ENCODE peak calls at places on chromosomes 3 and 15, in six cellular contexts. One of them, this sample, is unnamed.
A peak's percentile ranks its signal among the peaks of the same experiment; 100 is the strongest.

GRCh38 chr3:128555098-128555825 is 62.3 kb upstream of the GATA2 start:
- ATAC-seq in lung: peak; percentile 27
- ATAC-seq in left lung: peak; percentile 61
- ATAC-seq in IMR-90: peak; percentile 38
- ATAC-seq in lower lobe of right lung: peak; percentile 75
- ATAC-seq in CD8-positive, alpha-beta T cell: no peak
- ATAC-seq in this sample: peak; percentile 80

GRCh38 chr15:39588531-39589192 is 7.8 kb downstream of the THBS1 start:
- ATAC-seq in lower lobe of right lung: no peak
- ATAC-seq in left lung: no peak
- ATAC-seq in CD8-positive, alpha-beta T cell: no peak
- ATAC-seq in lung: no peak
- ATAC-seq in IMR-90: no peak
- ATAC-seq in this sample: no peak

GRCh38 chr3:190739726-190740230 is 122.7 kb downstream of the GMNC start:
- ATAC-seq in left lung: no peak
- ATAC-seq in lung: no peak
- ATAC-seq in CD8-positive, alpha-beta T cell: no peak
- ATAC-seq in lower lobe of right lung: no peak
- ATAC-seq in IMR-90: no peak
- ATAC-seq in this sample: no peak

GRCh38 chr15:33098082-33099058 is 96.1 kb downstream of the FMN1 start:
- ATAC-seq in CD8-positive, alpha-beta T cell: no peak
- ATAC-seq in lung: no peak
- ATAC-seq in lower lobe of right lung: no peak
- ATAC-seq in left lung: no peak
- ATAC-seq in IMR-90: peak; percentile 92
- ATAC-seq in this sample: no peak

GRCh38 chr3:30112904-30113484 is 493.4 kb upstream of the TGFBR2 start:
- ATAC-seq in IMR-90: peak; percentile 78
- ATAC-seq in left lung: peak; percentile 63
- ATAC-seq in lung: no peak
- ATAC-seq in lower lobe of right lung: no peak
- ATAC-seq in CD8-positive, alpha-beta T cell: no peak
- ATAC-seq in this sample: peak; percentile 28

GRCh38 chr15:70437882-70438331 is 325.5 kb downstream of the UACA start:
- ATAC-seq in lower lobe of right lung: no peak
- ATAC-seq in CD8-positive, alpha-beta T cell: no peak
- ATAC-seq in IMR-90: no peak
- ATAC-seq in left lung: no peak
- ATAC-seq in lung: no peak
- ATAC-seq in this sample: no peak

GRCh38 chr3:181212271-181212670 is 222.7 kb upstream of the DNAJC19 start:
- ATAC-seq in CD8-positive, alpha-beta T cell: no peak
- ATAC-seq in left lung: no peak
- ATAC-seq in IMR-90: no peak
- ATAC-seq in lower lobe of right lung: no peak
- ATAC-seq in lung: no peak
- ATAC-seq in this sample: no peak

GRCh38 chr15:28273468-28273867 is 48.5 kb downstream of the HERC2 start:
- ATAC-seq in left lung: no peak
- ATAC-seq in CD8-positive, alpha-beta T cell: no peak
- ATAC-seq in lower lobe of right lung: no peak
- ATAC-seq in IMR-90: peak; percentile 89
- ATAC-seq in lung: no peak
- ATAC-seq in this sample: no peak

GRCh38 chr15:67178569-67179210 is 75.8 kb downstream of the AAGAB start:
- ATAC-seq in left lung: peak; percentile 43
- ATAC-seq in lung: no peak
- ATAC-seq in lower lobe of right lung: peak; percentile 71
- ATAC-seq in CD8-positive, alpha-beta T cell: no peak
- ATAC-seq in IMR-90: peak; percentile 74
- ATAC-seq in this sample: peak; percentile 69

GRCh38 chr3:160427832-160428424 is 21.7 kb downstream of the TRIM59 start:
- ATAC-seq in left lung: no peak
- ATAC-seq in IMR-90: no peak
- ATAC-seq in lower lobe of right lung: no peak
- ATAC-seq in CD8-positive, alpha-beta T cell: no peak
- ATAC-seq in lung: no peak
- ATAC-seq in this sample: no peak

GRCh38 chr15:55532944-55533343 is 24.9 kb upstream of the DNAAF4 start:
- ATAC-seq in CD8-positive, alpha-beta T cell: no peak
- ATAC-seq in left lung: no peak
- ATAC-seq in lung: no peak
- ATAC-seq in lower lobe of right lung: no peak
- ATAC-seq in IMR-90: no peak
- ATAC-seq in this sample: no peak

GRCh38 chr3:77147836-77148578 is 108.1 kb downstream of the ROBO2 start:
- ATAC-seq in CD8-positive, alpha-beta T cell: no peak
- ATAC-seq in lower lobe of right lung: no peak
- ATAC-seq in IMR-90: no peak
- ATAC-seq in left lung: no peak
- ATAC-seq in lung: no peak
- ATAC-seq in this sample: no peak

GRCh38 chr3:16897254-16897926 is 12.6 kb downstream of the PLCL2 start:
- ATAC-seq in CD8-positive, alpha-beta T cell: peak; percentile 85
- ATAC-seq in lower lobe of right lung: no peak
- ATAC-seq in IMR-90: no peak
- ATAC-seq in left lung: no peak
- ATAC-seq in lung: no peak
- ATAC-seq in this sample: no peak

GRCh38 chr3:111070772-111071256 is 802 bp upstream of the NECTIN3 start:
- ATAC-seq in CD8-positive, alpha-beta T cell: no peak
- ATAC-seq in IMR-90: peak; percentile 0
- ATAC-seq in left lung: peak; percentile 0
- ATAC-seq in lung: peak; percentile 17
- ATAC-seq in lower lobe of right lung: peak; percentile 67
- ATAC-seq in this sample: peak; percentile 56

GRCh38 chr15:93382196-93382820 is 293.3 kb upstream of the RGMA start:
- ATAC-seq in CD8-positive, alpha-beta T cell: no peak
- ATAC-seq in lung: no peak
- ATAC-seq in left lung: no peak
- ATAC-seq in IMR-90: no peak
- ATAC-seq in lower lobe of right lung: no peak
- ATAC-seq in this sample: no peak

GRCh38 chr15:83920115-83920514 is 266.2 kb downstream of the ADAMTSL3 start:
- ATAC-seq in lung: no peak
- ATAC-seq in CD8-positive, alpha-beta T cell: no peak
- ATAC-seq in left lung: no peak
- ATAC-seq in lower lobe of right lung: no peak
- ATAC-seq in IMR-90: no peak
- ATAC-seq in this sample: no peak

GRCh38 chr3:129676985-129677384 is 70.5 kb upstream of the PLXND1 start:
- ATAC-seq in left lung: no peak
- ATAC-seq in lung: no peak
- ATAC-seq in IMR-90: no peak
- ATAC-seq in lower lobe of right lung: no peak
- ATAC-seq in CD8-positive, alpha-beta T cell: no peak
- ATAC-seq in this sample: no peak

GRCh38 chr3:173841334-173841733 is 443.8 kb downstream of the NLGN1 start:
- ATAC-seq in CD8-positive, alpha-beta T cell: no peak
- ATAC-seq in IMR-90: no peak
- ATAC-seq in left lung: no peak
- ATAC-seq in lower lobe of right lung: no peak
- ATAC-seq in lung: no peak
- ATAC-seq in this sample: no peak

GRCh38 chr3:167735233-167736107 is at the start of gene SERPINI1:
- ATAC-seq in left lung: peak; percentile 89
- ATAC-seq in lower lobe of right lung: peak; percentile 91
- ATAC-seq in CD8-positive, alpha-beta T cell: peak; percentile 35
- ATAC-seq in IMR-90: peak; percentile 83
- ATAC-seq in lung: peak; percentile 85
- ATAC-seq in this sample: peak; percentile 87

GRCh38 chr3:167738037-167738436 is 2.5 kb downstream of the SERPINI1 start:
- ATAC-seq in CD8-positive, alpha-beta T cell: no peak
- ATAC-seq in IMR-90: no peak
- ATAC-seq in lung: no peak
- ATAC-seq in lower lobe of right lung: no peak
- ATAC-seq in left lung: no peak
- ATAC-seq in this sample: no peak

GRCh38 chr3:167734498-167735232 is at the start of gene PDCD10:
- ATAC-seq in lower lobe of right lung: peak; percentile 96
- ATAC-seq in lung: peak; percentile 95
- ATAC-seq in CD8-positive, alpha-beta T cell: peak; percentile 85
- ATAC-seq in IMR-90: peak; percentile 92
- ATAC-seq in left lung: peak; percentile 95
- ATAC-seq in this sample: peak; percentile 96

GRCh38 chr3:167736997-167737396 is 1.5 kb downstream of the SERPINI1 start:
- ATAC-seq in IMR-90: no peak
- ATAC-seq in lung: no peak
- ATAC-seq in lower lobe of right lung: no peak
- ATAC-seq in CD8-positive, alpha-beta T cell: no peak
- ATAC-seq in left lung: no peak
- ATAC-seq in this sample: no peak

GRCh38 chr3:167736264-167736787 is 805 bp downstream of the SERPINI1 start:
- ATAC-seq in lower lobe of right lung: no peak
- ATAC-seq in lung: no peak
- ATAC-seq in CD8-positive, alpha-beta T cell: no peak
- ATAC-seq in IMR-90: no peak
- ATAC-seq in left lung: no peak
- ATAC-seq in this sample: no peak
- H3K4me1 ChIP-seq in lower lobe of right lung: peaks cover 15% of the 10 kb centered on the region
- H3K4me1 ChIP-seq in lung: peaks cover 14% of the 10 kb centered on the region
- H3K4me1 ChIP-seq in CD8-positive, alpha-beta T cell: peaks cover 32% of the 10 kb centered on the region
- H3K4me1 ChIP-seq in IMR-90: no peaks in the 10 kb centered on the region
- H3K4me1 ChIP-seq in left lung: peaks cover 39% of the 10 kb centered on the region
- H3K4me1 ChIP-seq in this sample: peaks cover 40% of the 10 kb centered on the region

GRCh38 chr3:112653881-112654300 is 12.9 kb upstream of the CCDC80 start:
- ATAC-seq in IMR-90: peak; percentile 87
- ATAC-seq in CD8-positive, alpha-beta T cell: no peak
- ATAC-seq in lung: peak; percentile 48
- ATAC-seq in left lung: peak; percentile 72
- ATAC-seq in lower lobe of right lung: peak; percentile 79
- ATAC-seq in this sample: peak; percentile 86
- H3K27ac ChIP-seq in IMR-90: peak overlapping the region; percentile 80
- H3K27ac ChIP-seq in CD8-positive, alpha-beta T cell: no peak overlapping the region
- H3K27ac ChIP-seq in lung: peak overlapping the region; percentile 56
- H3K27ac ChIP-seq in left lung: no peak overlapping the region
- H3K27ac ChIP-seq in lower lobe of right lung: no peak overlapping the region
- H3K27ac ChIP-seq in this sample: peak overlapping the region; percentile 44

GRCh38 chr3:152436707-152437615 is 168.2 kb downstream of the MBNL1 start:
- ATAC-seq in lower lobe of right lung: no peak
- ATAC-seq in left lung: peak; percentile 28
- ATAC-seq in IMR-90: no peak
- ATAC-seq in lung: no peak
- ATAC-seq in CD8-positive, alpha-beta T cell: no peak
- ATAC-seq in this sample: no peak
- H3K4me1 ChIP-seq in lower lobe of right lung: peaks cover 29% of the 10 kb centered on the region
- H3K4me1 ChIP-seq in left lung: peaks cover 37% of the 10 kb centered on the region
- H3K4me1 ChIP-seq in IMR-90: no peaks in the 10 kb centered on the region
- H3K4me1 ChIP-seq in lung: peaks cover 5% of the 10 kb centered on the region
- H3K4me1 ChIP-seq in CD8-positive, alpha-beta T cell: peaks cover 35% of the 10 kb centered on the region
- H3K4me1 ChIP-seq in this sample: peaks cover 55% of the 10 kb centered on the region

DNA sequence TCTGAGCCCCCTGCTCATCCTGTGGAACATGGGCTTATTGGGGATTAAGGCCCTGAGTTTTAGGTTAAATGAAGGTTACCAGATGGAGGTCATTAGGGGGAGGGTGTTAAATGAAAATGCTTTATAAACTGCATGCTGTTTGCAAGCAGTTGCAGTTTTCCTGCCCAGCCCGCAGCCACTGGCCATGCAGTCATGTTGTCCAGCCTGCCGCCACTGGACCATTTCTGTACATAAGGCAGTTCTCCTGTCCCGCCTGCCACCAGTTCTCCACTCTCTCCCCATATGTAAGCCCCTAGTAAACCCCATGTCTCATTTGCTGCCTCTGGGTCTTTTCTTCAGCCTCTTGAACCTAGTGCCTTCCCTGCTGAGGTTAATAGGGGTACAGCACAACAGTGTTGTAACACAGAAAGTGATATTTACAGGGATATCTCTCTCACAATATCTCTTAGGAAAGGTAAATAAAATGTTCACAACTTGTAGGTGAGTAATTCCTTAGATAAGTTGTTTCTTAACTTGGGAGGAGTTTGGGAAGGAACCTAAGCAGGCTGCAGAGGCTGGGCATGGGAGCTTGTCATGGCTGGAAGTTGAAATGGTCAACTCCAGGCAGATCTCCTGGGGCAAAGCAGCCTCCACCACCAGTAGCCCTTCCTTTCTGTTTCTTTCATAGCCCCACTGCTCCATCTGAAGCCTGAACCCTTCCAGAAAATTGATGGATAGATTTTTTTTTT is 148.2 kb downstream of the CMSS1 start:
- ATAC-seq in lower lobe of right lung: no peak
- ATAC-seq in lung: peak; percentile 10
- ATAC-seq in left lung: no peak
- ATAC-seq in CD8-positive, alpha-beta T cell: no peak
- ATAC-seq in IMR-90: no peak
- ATAC-seq in this sample: no peak
- H3K27ac ChIP-seq in lower lobe of right lung: no peak overlapping the region
- H3K27ac ChIP-seq in lung: no peak overlapping the region
- H3K27ac ChIP-seq in left lung: no peak overlapping the region
- H3K27ac ChIP-seq in CD8-positive, alpha-beta T cell: no peak overlapping the region
- H3K27ac ChIP-seq in IMR-90: no peak overlapping the region
- H3K27ac ChIP-seq in this sample: peak overlapping the region; percentile 76

GRCh38 chr3:126347543-126348161 is 9.6 kb downstream of the KLF15 start:
- ATAC-seq in lower lobe of right lung: no peak
- ATAC-seq in left lung: no peak
- ATAC-seq in IMR-90: no peak
- ATAC-seq in CD8-positive, alpha-beta T cell: no peak
- ATAC-seq in lung: no peak
- ATAC-seq in this sample: peak; percentile 15

GRCh38 chr3:126346466-126346865 is 10.7 kb downstream of the KLF15 start:
- ATAC-seq in left lung: no peak
- ATAC-seq in CD8-positive, alpha-beta T cell: no peak
- ATAC-seq in lung: no peak
- ATAC-seq in lower lobe of right lung: no peak
- ATAC-seq in IMR-90: no peak
- ATAC-seq in this sample: no peak

GRCh38 chr3:126349611-126350501 is 7.4 kb downstream of the KLF15 start:
- ATAC-seq in IMR-90: no peak
- ATAC-seq in CD8-positive, alpha-beta T cell: no peak
- ATAC-seq in lower lobe of right lung: no peak
- ATAC-seq in left lung: peak; percentile 2
- ATAC-seq in lung: no peak
- ATAC-seq in this sample: no peak

GRCh38 chr3:126349071-126349470 is 8.1 kb downstream of the KLF15 start:
- ATAC-seq in left lung: no peak
- ATAC-seq in CD8-positive, alpha-beta T cell: no peak
- ATAC-seq in lung: no peak
- ATAC-seq in lower lobe of right lung: no peak
- ATAC-seq in IMR-90: no peak
- ATAC-seq in this sample: no peak

GRCh38 chr3:126348308-126348920 is 8.8 kb downstream of the KLF15 start:
- ATAC-seq in IMR-90: no peak
- ATAC-seq in CD8-positive, alpha-beta T cell: no peak
- ATAC-seq in lung: no peak
- ATAC-seq in lower lobe of right lung: no peak
- ATAC-seq in left lung: no peak
- ATAC-seq in this sample: no peak
- H3K4me1 ChIP-seq in IMR-90: no peaks in the 10 kb centered on the region
- H3K4me1 ChIP-seq in CD8-positive, alpha-beta T cell: no peaks in the 10 kb centered on the region
- H3K4me1 ChIP-seq in lung: no peaks in the 10 kb centered on the region
- H3K4me1 ChIP-seq in lower lobe of right lung: peaks cover 40% of the 10 kb centered on the region
- H3K4me1 ChIP-seq in left lung: peaks cover 16% of the 10 kb centered on the region
- H3K4me1 ChIP-seq in this sample: no peaks in the 10 kb centered on the region